ENCODE peak calls at places on chromosomes 3 and 15, in five cellular contexts. O is right lobe of liver, F is Calu3, K is A549, L is B cell. Y is an unnamed sample.

GRCh38 chr3:50297896-50298725 is 1.1 kb downstream of the HYAL3 start:
- DNase-seq in O (peak), F (no peak), K (no peak), L (no peak), Y (no peak)

GRCh38 chr3:73401616-73402265 is 223.0 kb downstream of the PDZRN3 start:
- DNase-seq in O (no peak), F (no peak), K (no peak), L (no peak), Y (no peak)

GRCh38 chr3:11818033-11818432 is 28.7 kb downstream of the TAMM41 start:
- DNase-seq in O (no peak), F (no peak), K (no peak), L (no peak), Y (no peak)

GRCh38 chr15:81071130-81071529 is 62.9 kb upstream of the CFAP161 start:
- DNase-seq in O (no peak), F (no peak), K (no peak), L (no peak), Y (no peak)

GRCh38 chr3:150490212-150490611 is 56.1 kb downstream of the SERP1 start:
- DNase-seq in O (no peak), F (no peak), K (no peak), L (no peak), Y (no peak)

GRCh38 chr3:124837730-124838186 is 49.4 kb downstream of the ITGB5 start:
- DNase-seq in O (peak), F (peak), K (peak), L (no peak), Y (no peak)

GRCh38 chr15:99438691-99439523 is 126.9 kb upstream of the MEF2A start:
- DNase-seq in O (no peak), F (no peak), K (no peak), L (no peak), Y (peak)

GRCh38 chr15:99564221-99565030 is 1.4 kb upstream of the MEF2A start:
- DNase-seq in O (no peak), F (no peak), K (no peak), L (peak), Y (peak)

GRCh38 chr3:10192953-10193691 is 28.4 kb downstream of the IRAK2 start:
- DNase-seq in O (no peak), F (no peak), K (peak), L (peak), Y (no peak)

GRCh38 chr3:194287392-194287791 is 63.7 kb downstream of the CPN2 start:
- DNase-seq in O (no peak), F (no peak), K (no peak), L (no peak), Y (no peak)
- TF ChIP-seq CTCF in O (no peak), F (no peak), K (no peak), L (no peak), Y (no peak)

DNA sequence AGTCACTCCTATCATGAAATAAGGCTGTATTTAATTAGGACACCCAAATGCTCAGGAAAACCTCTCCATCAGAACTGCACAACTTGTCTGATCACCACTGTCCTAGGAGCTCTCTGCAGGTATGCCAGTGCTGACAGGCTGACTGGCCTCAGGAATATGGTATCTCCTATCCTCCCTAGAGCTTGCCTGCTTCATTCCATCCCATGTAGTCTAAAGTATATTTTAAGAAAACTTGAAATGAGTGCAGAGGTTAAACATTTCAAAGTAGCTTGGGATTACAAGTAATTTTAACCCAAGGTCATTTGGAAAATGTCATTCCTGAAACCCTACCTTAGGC is 23.7 kb downstream of the FILIP1L start:
- DNase-seq in O (no peak), F (no peak), K (no peak), L (no peak), Y (no peak)
- TF ChIP-seq CTCF in O (no peak), F (no peak), K (no peak), L (no peak), Y (no peak)

DNA sequence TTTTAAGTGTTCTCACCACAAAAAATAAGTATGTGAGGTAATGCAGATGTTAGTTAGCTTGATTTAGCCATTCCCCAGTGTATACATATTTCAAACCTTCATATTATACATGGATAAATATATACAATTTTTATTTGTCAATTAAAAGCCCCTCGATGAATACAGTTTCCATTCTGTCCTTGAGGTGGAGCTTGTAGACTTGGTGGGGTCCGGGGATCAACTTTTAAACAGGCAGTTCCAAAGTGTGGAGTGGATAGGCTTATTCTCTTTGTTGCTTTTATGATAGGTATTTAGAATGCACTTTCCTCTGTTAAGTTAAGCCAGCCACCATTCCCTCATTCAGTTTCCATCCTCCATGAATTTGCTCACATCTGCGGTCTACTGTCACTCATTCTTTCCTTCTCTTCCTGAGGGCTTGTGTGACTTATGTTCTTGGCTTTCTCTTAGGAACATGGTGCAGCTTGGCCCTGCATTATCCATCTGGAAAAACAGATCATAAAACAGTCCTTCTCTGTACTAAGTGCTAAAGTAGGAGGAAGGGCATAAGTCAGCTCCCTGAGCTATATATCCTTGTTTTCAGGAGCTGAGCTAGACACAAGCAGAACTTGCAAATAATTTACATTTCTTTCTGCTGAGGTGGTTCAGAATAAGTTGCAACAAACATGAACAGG is 149.1 kb downstream of the NFKBIZ start:
- DNase-seq in O (no peak), F (no peak), K (peak), L (no peak), Y (no peak)
- TF ChIP-seq CTCF in O (no peak), F (no peak), K (peak), L (no peak), Y (no peak)

DNA sequence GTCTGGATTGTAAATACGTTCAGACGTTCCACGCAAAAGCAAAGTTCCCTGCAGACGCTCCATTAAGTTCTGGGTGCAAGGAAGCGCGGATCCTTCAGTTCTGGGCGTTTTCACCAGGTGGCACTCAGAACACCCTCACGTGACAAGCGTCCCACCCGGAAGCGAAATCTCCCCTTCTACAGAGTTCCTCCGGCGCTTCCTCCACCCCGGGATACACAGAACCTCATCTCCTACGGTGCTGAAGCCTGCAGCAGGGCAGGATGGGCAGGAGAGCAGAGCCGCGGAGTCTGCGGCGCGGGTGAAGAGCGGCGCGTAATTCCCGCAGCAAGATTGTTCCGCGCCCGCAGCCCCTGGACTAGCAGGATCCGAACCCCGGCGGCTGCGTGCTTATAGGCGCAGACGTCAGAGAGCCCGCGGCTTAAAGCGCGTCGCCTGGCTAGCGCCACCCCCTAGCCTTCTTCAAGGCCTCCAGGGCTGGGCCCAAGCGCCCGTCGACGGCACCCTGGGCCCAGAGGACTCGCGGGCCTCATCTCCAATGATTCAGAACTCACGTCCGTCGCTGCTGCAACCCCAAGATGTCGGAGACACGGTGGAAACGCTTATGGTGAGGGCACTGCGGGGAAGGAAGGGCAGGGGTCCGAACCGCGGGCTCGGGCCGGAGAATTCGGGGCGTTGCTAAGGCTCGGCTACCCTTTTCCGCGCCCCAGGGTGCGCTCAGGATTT is at the start of gene SLC25A38:
- DNase-seq in O (peak), F (peak), K (peak), L (peak), Y (peak)
- TF ChIP-seq CTCF in O (peak), F (peak), K (peak), L (peak), Y (no peak)

GRCh38 chr3:126703512-126704493 is at the start of gene CHCHD6:
- DNase-seq in O (peak), F (peak), K (peak), L (peak), Y (peak)
- TF ChIP-seq CTCF in O (no peak), F (no peak), K (peak), L (no peak), Y (no peak)

GRCh38 chr3:133455960-133456359 is 56.1 kb downstream of the BFSP2 start:
- DNase-seq in O (no peak), F (no peak), K (no peak), L (no peak), Y (no peak)

GRCh38 chr3:133459400-133459799 is 59.5 kb downstream of the BFSP2 start:
- DNase-seq in O (peak), F (no peak), K (no peak), L (no peak), Y (no peak)

GRCh38 chr3:133457025-133457424 is 57.2 kb downstream of the BFSP2 start:
- DNase-seq in O (no peak), F (no peak), K (no peak), L (no peak), Y (no peak)

GRCh38 chr3:133455281-133455680 is 55.4 kb downstream of the BFSP2 start:
- DNase-seq in O (no peak), F (no peak), K (no peak), L (no peak), Y (no peak)

GRCh38 chr3:133457465-133458067 is 57.7 kb downstream of the BFSP2 start:
- DNase-seq in O (no peak), F (no peak), K (peak), L (no peak), Y (no peak)
- TF ChIP-seq CTCF in O (no peak), F (peak), K (peak), L (peak), Y (no peak)

GRCh38 chr3:138911621-138912020 is 35.3 kb downstream of the FOXL2 start:
- DNase-seq in O (no peak), F (no peak), K (no peak), L (no peak), Y (no peak)
- TF ChIP-seq CTCF in O (no peak), F (no peak), K (no peak), L (no peak), Y (no peak)

DNA sequence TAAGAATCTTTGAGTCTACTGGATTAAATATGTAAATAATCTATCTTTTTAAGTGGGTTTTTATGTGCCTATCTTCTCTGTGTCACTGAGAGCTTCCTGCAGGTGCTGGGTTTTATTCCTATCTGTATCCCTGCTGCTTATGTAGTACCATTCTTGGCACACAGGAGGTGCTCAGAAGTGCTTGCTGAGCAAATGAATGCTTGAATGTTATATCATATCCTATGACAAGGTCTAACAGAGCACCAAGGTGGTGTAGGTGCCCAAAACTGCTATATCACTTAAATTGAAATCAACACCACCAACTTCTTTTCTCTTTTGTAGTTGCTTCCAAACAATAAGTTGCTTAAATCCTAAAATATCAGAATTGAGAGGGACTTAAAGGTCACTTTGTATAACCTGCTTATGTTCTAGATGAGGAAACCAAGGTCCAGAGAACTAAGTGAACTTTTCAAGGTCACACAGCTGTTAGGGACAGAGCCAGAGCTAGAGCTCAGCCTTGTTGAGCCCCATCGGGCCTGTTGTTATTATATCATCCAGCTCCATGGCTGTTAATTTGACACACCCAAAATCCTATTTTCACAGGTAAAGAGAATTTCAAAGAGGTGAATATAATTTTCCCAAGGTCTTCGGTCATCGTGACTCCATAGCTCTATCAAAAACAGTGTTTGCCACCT is 46.0 kb downstream of the CCNL1 start:
- DNase-seq in O (no peak), F (no peak), K (no peak), L (no peak), Y (no peak)
- TF ChIP-seq CTCF in O (no peak), F (no peak), K (no peak), L (no peak), Y (no peak)

Y was measured in GM13976.